ENCODE peak calls at places on chromosomes 3 and 15, in four cellular contexts. H is body of pancreas, O is heart left ventricle, R is HCT116. T is an unnamed sample.

GRCh38 chr15:88400591-88400990 is 66.6 kb downstream of the MRPL46 start:
- DNase-seq in H (no peak), O (no peak), R (no peak), T (no peak)

GRCh38 chr3:71876706-71877105 is 91.8 kb upstream of the PROK2 start:
- DNase-seq in H (no peak), O (no peak), R (no peak), T (no peak)

GRCh38 chr15:68939501-68939900 is 9.2 kb downstream of the SPESP1 start:
- DNase-seq in H (no peak), O (no peak), R (no peak), T (no peak)

GRCh38 chr3:34020761-34021635 is 222.6 kb downstream of the PDCD6IP start:
- DNase-seq in H (no peak), O (no peak), R (no peak), T (no peak)

GRCh38 chr3:42839616-42840015 is 30.4 kb downstream of the ACKR2 start:
- DNase-seq in H (peak), O (no peak), R (peak), T (peak)

GRCh38 chr3:30462725-30463124 is 143.7 kb upstream of the TGFBR2 start:
- DNase-seq in H (no peak), O (no peak), R (no peak), T (no peak)

GRCh38 chr15:57740048-57740447 is 33.5 kb downstream of the POLR2M start:
- DNase-seq in H (no peak), O (no peak), R (no peak), T (no peak)

GRCh38 chr3:10223676-10224639 is 24.3 kb upstream of the TATDN2 start:
- DNase-seq in H (no peak), O (no peak), R (no peak), T (no peak)

GRCh38 chr3:188881954-188882641 is 289.7 kb upstream of the TPRG1 start:
- DNase-seq in H (no peak), O (no peak), R (peak), T (no peak)

GRCh38 chr3:149541091-149541491 is 66.6 kb downstream of the TM4SF4 start:
- DNase-seq in H (no peak), O (no peak), R (no peak), T (no peak)
- H3K4me3 ChIP-seq in H (no peak), O (no peak), R (no peak), T (no peak)

GRCh38 chr3:57227930-57228733 is 603 bp downstream of the APPL1 start:
- DNase-seq in H (peak), O (peak), R (no peak), T (peak)
- TF ChIP-seq POLR2A in H (peak), O (peak), R (no peak), T (no peak)

GRCh38 chr3:198081421-198081844 is 121.4 kb downstream of the LMLN start:
- DNase-seq in H (no peak), O (peak), R (no peak), T (no peak)
- H3K4me3 ChIP-seq in H (no peak), O (no peak), R (no peak), T (peak)

DNA sequence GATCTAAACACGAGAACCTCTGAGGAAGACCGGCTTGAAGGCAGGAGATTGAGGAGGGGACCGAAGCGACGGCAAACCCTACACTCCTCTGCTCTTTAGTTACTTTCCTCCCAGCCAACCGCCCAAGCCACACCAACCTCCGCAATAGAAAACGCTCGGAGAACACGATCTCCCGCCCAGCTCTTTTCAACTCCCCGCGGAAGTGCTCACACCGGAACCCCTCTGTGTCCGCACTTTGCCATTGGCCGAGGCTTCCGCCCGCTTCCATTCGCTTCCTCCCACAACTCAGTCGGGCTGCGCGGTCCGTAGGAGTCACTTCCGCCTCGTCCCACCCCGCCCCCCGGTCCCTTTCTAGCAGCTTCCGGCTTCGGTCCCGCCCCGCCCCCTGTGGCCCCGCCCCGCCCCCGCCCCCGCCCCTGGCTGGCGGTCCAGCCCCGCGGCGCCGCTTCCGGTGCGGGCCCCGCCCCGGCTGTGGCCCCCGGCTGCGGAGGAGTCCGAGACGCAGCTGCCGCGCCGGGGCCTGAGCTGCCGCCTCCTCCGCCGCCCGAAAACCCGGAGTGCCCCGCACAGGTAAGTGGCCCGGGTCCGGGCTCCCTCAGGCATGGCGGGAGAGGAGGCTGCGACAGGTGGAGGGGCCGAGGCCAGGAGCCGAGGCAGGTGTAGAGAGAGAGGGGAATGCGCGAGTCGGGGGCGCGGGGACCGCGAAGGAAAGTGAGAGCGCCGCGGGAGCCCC is at the start of gene ARID3B:
- DNase-seq in H (peak), O (peak), R (peak), T (peak)
- TF ChIP-seq POLR2A in H (peak), O (peak), R (peak), T (no peak)

T was measured in testis.